ENCODE peak calls at places on chromosomes 5 and 9, in seven cellular contexts. P is AG04449; R is CD8-positive, alpha-beta T cell; K is progenitor cell of endocrine pancreas; N is natural killer cell; W is WERI-Rb-1; Q is kidney epithelial cell. M is an unnamed sample.

GRCh38 chr5:127705120-127705892 is 2.1 kb downstream of the CCDC192 start:
- DNase-seq in P (no peak), R (no peak), K (no peak), N (no peak), W (no peak), Q (peak), M (no peak)

GRCh38 chr5:159553792-159554191 is 223.5 kb upstream of the IL12B start:
- DNase-seq in P (no peak), R (no peak), K (no peak), N (no peak), W (no peak), Q (no peak), M (no peak)

GRCh38 chr5:124754206-124754927 is 7.9 kb upstream of the ZNF608 start:
- DNase-seq in P (no peak), R (no peak), K (no peak), N (no peak), W (peak), Q (no peak), M (no peak)

GRCh38 chr5:1262381-1262780 is 32.5 kb downstream of the TERT start:
- DNase-seq in P (no peak), R (no peak), K (no peak), N (no peak), W (no peak), Q (no peak), M (no peak)

GRCh38 chr9:122133263-122133983 is 26.2 kb downstream of the NDUFA8 start:
- DNase-seq in P (no peak), R (no peak), K (no peak), N (no peak), W (no peak), Q (no peak), M (no peak)

GRCh38 chr5:36928947-36929346 is 52.4 kb downstream of the NIPBL start:
- DNase-seq in P (no peak), R (no peak), K (no peak), N (no peak), W (no peak), Q (no peak), M (no peak)

GRCh38 chr5:33649801-33650482 is 209.2 kb downstream of the TARS1 start:
- DNase-seq in P (peak), R (no peak), K (no peak), N (no peak), W (no peak), Q (peak), M (no peak)

GRCh38 chr5:10724799-10725507 is 36.1 kb downstream of the DAP start:
- DNase-seq in P (no peak), R (no peak), K (no peak), N (no peak), W (peak), Q (peak), M (no peak)

GRCh38 chr5:2710910-2711309 is 40.6 kb downstream of the IRX2 start:
- DNase-seq in P (no peak), R (no peak), K (no peak), N (no peak), W (no peak), Q (no peak), M (no peak)

GRCh38 chr5:128036961-128037360 is 46.6 kb upstream of the SLC12A2 start:
- DNase-seq in P (no peak), R (no peak), K (no peak), N (no peak), W (no peak), Q (no peak), M (no peak)

GRCh38 chr9:38068616-38068865 is 486 bp downstream of the SHB start:
- DNase-seq in P (no peak), R (no peak), K (no peak), N (peak), W (peak), Q (no peak), M (no peak)

GRCh38 chr9:130244548-130245165 is 20.9 kb upstream of the HMCN2 start:
- DNase-seq in P (no peak), R (no peak), K (no peak), N (no peak), W (no peak), Q (no peak), M (no peak)

GRCh38 chr9:21527579-21527978 is 45.5 kb upstream of the IFNE start:
- DNase-seq in P (no peak), R (no peak), K (no peak), N (no peak), W (no peak), Q (no peak), M (no peak)

GRCh38 chr9:15512204-15512603 is 1.4 kb upstream of the PSIP1 start:
- DNase-seq in P (no peak), R (no peak), K (no peak), N (no peak), W (no peak), Q (no peak), M (no peak)

GRCh38 chr9:134489621-134490380 is 151.8 kb upstream of the COL5A1 start:
- DNase-seq in P (no peak), R (no peak), K (no peak), N (peak), W (no peak), Q (no peak), M (no peak)

GRCh38 chr9:76215066-76215465 is 179.2 kb downstream of the RFK start:
- DNase-seq in P (peak), R (no peak), K (no peak), N (no peak), W (no peak), Q (no peak), M (no peak)

GRCh38 chr5:9903806-9904205 is 273.7 kb upstream of the TAS2R1 start:
- DNase-seq in P (no peak), R (no peak), K (no peak), N (no peak), W (no peak), Q (no peak), M (no peak)

GRCh38 chr5:176388003-176388340 is 426 bp downstream of the NOP16 start:
- DNase-seq in P (no peak), R (no peak), K (no peak), N (no peak), W (no peak), Q (no peak), M (no peak)

GRCh38 chr5:151075698-151076331 is 5.0 kb downstream of the TNIP1 start:
- DNase-seq in P (no peak), R (no peak), K (no peak), N (no peak), W (no peak), Q (no peak), M (no peak)

GRCh38 chr5:78983601-78984000 is 1.5 kb downstream of the ARSB start:
- DNase-seq in P (no peak), R (no peak), K (no peak), N (no peak), W (no peak), Q (no peak), M (no peak)

GRCh38 chr5:176429972-176430371 is 13.6 kb upstream of the CLTB start:
- DNase-seq in P (no peak), R (no peak), K (no peak), N (no peak), W (no peak), Q (no peak), M (no peak)

GRCh38 chr5:134662971-134663370 is 14.4 kb downstream of the SEC24A start:
- DNase-seq in P (no peak), R (no peak), K (no peak), N (no peak), W (no peak), Q (no peak), M (no peak)

GRCh38 chr5:54337523-54337922 is 27.1 kb upstream of the ARL15 start:
- DNase-seq in P (no peak), R (no peak), K (no peak), N (no peak), W (no peak), Q (no peak), M (no peak)

GRCh38 chr5:77645158-77645994 is 6.9 kb upstream of the OTP start:
- DNase-seq in P (no peak), R (peak), K (peak), N (no peak), W (peak), Q (no peak), M (peak)

GRCh38 chr5:111743993-111744392 is 13.0 kb downstream of the NREP start:
- DNase-seq in P (no peak), R (no peak), K (no peak), N (no peak), W (no peak), Q (no peak), M (no peak)

GRCh38 chr5:53019320-53019719 is 30.2 kb downstream of the ITGA2 start:
- DNase-seq in P (no peak), R (no peak), K (no peak), N (no peak), W (no peak), Q (no peak), M (no peak)

GRCh38 chr9:133149130-133150015 is 14.3 kb downstream of the GBGT1 start:
- DNase-seq in P (no peak), R (peak), K (peak), N (peak), W (peak), Q (no peak), M (peak)

GRCh38 chr5:138022912-138023311 is 10.0 kb downstream of the FAM13B start:
- DNase-seq in P (no peak), R (no peak), K (no peak), N (no peak), W (no peak), Q (no peak), M (no peak)

GRCh38 chr5:140227046-140227445 is 52.1 kb downstream of the CYSTM1 start:
- DNase-seq in P (no peak), R (no peak), K (no peak), N (no peak), W (no peak), Q (no peak), M (no peak)
- TF ChIP-seq CTCF in P (no peak), R (no peak), K (no peak), N (no peak), W (peak), Q (no peak), M (no peak)

DNA sequence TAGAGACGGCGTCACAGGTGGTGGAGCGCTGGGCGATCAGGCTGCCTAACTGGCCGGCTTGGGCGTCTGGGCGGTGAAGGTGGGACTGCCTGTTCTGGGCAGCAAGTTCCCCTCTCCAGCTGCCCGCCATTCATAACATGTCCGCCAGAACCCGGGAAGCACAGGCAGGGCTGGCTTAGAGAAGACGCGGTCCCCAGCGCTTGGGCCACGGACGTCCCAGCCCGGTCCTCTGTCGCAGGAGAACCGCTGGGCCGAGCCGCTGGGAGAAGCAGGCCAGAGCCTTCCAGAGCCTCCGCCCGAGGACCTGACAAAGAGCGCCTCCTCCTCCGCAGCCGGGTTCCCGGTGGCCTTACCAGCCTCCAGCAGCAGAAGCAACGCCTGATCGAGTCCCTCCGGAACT is 15.2 kb upstream of the HAND1 start:
- DNase-seq in P (no peak), R (no peak), K (no peak), N (no peak), W (no peak), Q (no peak), M (no peak)
- TF ChIP-seq CTCF in P (no peak), R (no peak), K (no peak), N (no peak), W (no peak), Q (no peak), M (no peak)

DNA sequence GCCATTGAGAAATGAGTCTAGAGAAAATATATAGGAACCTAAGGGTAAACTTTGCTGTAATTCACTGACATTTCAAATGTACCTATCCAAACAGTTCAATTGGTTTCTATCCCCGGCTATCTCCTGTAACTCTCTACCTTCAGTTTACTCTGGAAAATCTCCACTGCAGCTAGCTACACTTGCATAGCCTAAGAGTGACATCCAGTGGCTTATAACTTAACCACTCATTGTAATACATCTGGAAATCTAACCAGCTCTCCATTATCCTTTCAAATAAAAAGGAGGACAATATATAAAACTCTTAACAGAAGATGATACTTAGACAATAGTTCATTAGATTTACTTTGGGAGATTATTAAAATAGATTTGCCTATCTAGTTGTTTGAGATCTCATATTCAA is 35.3 kb upstream of the SPDL1 start:
- DNase-seq in P (no peak), R (no peak), K (no peak), N (no peak), W (no peak), Q (peak), M (no peak)
- TF ChIP-seq CTCF in P (peak), R (no peak), K (peak), N (no peak), W (no peak), Q (peak), M (peak)

GRCh38 chr9:83708515-83709158 is 879 bp upstream of the UBQLN1 start:
- DNase-seq in P (no peak), R (peak), K (peak), N (peak), W (peak), Q (no peak), M (no peak)
- TF ChIP-seq CTCF in P (no peak), R (no peak), K (peak), N (peak), W (peak), Q (peak), M (no peak)

DNA sequence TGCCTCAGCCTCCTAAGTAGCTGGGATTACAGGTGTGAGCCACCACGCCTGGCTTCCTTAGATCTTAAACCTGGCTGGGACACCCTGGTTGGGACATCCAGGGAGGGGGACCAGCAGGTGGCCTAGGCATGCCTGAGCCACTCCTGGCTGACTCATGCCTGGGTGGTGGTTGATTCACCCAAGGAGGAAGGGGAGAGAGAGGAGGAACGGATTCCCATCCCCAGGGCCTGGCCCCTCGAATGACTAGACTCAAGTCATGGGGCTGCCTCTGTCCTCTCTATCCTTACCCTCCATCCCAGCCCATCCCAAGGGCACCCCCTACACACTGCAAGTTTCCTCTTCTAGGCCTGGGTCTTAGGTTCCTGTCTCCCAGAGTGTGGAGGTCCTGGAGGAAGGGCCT is 12.7 kb downstream of the EEIG1 start:
- DNase-seq in P (no peak), R (no peak), K (no peak), N (no peak), W (no peak), Q (peak), M (no peak)
- TF ChIP-seq CTCF in P (no peak), R (no peak), K (no peak), N (no peak), W (no peak), Q (peak), M (no peak)

M was measured in D721Med.